ENCODE peak calls at places on chromosomes 2 and 18, in seven cellular contexts. S, D, E, B, R, P and Z are unnamed samples.

GRCh38 chr2:8355046-8355445 is 326.8 kb upstream of the ID2 start:
- DNase-seq in S (no peak), D (no peak), E (no peak), B (no peak), R (no peak), P (no peak), Z (no peak)

GRCh38 chr2:20184067-20184938 is 40.6 kb downstream of the SDC1 start:
- DNase-seq in S (no peak), D (no peak), E (no peak), B (no peak), R (peak), P (no peak), Z (peak)

GRCh38 chr18:24995056-24995455 is 356.9 kb downstream of the ZNF521 start:
- DNase-seq in S (no peak), D (no peak), E (peak), B (no peak), R (no peak), P (no peak), Z (no peak)

GRCh38 chr2:148201075-148202004 is 180.4 kb downstream of the MBD5 start:
- DNase-seq in S (no peak), D (peak), E (no peak), B (peak), R (peak), P (peak), Z (peak)

GRCh38 chr2:231170058-231170457 is 28.4 kb upstream of the ARMC9 start:
- DNase-seq in S (no peak), D (no peak), E (no peak), B (no peak), R (no peak), P (no peak), Z (no peak)

GRCh38 chr2:75047189-75047812 is 88.9 kb downstream of the POLE4 start:
- DNase-seq in S (no peak), D (no peak), E (no peak), B (no peak), R (peak), P (no peak), Z (no peak)

GRCh38 chr2:206266130-206267125 is 8.0 kb upstream of the ZDBF2 start:
- DNase-seq in S (no peak), D (no peak), E (no peak), B (no peak), R (no peak), P (no peak), Z (no peak)

GRCh38 chr2:188776634-188777033 is 197.5 kb upstream of the COL3A1 start:
- DNase-seq in S (no peak), D (no peak), E (no peak), B (no peak), R (no peak), P (no peak), Z (no peak)

GRCh38 chr2:85438291-85439110 is 20.0 kb downstream of the SH2D6 start:
- DNase-seq in S (no peak), D (no peak), E (no peak), B (no peak), R (no peak), P (no peak), Z (peak)

GRCh38 chr2:73979021-73979420 is 5.7 kb upstream of the TET3 start:
- DNase-seq in S (no peak), D (no peak), E (no peak), B (no peak), R (no peak), P (no peak), Z (no peak)

GRCh38 chr2:177784449-177784845 is 288.1 kb downstream of the PDE11A start:
- DNase-seq in S (peak), D (no peak), E (no peak), B (peak), R (no peak), P (no peak), Z (no peak)

GRCh38 chr2:226623587-226624368 is 175.8 kb downstream of the IRS1 start:
- DNase-seq in S (no peak), D (no peak), E (no peak), B (no peak), R (no peak), P (no peak), Z (no peak)

GRCh38 chr2:70697603-70698383 is 70.2 kb downstream of the ADD2 start:
- DNase-seq in S (peak), D (no peak), E (no peak), B (no peak), R (no peak), P (no peak), Z (no peak)

GRCh38 chr2:119864318-119864717 is 104.6 kb downstream of the PTPN4 start:
- DNase-seq in S (no peak), D (no peak), E (no peak), B (no peak), R (no peak), P (no peak), Z (no peak)

GRCh38 chr18:70154591-70155194 is 50.8 kb downstream of the RTTN start:
- DNase-seq in S (no peak), D (no peak), E (no peak), B (no peak), R (no peak), P (no peak), Z (no peak)

GRCh38 chr2:112791693-112792230 is 7.5 kb upstream of the IL1A start:
- DNase-seq in S (no peak), D (no peak), E (no peak), B (no peak), R (no peak), P (no peak), Z (no peak)

GRCh38 chr2:111623380-111623779 is 260.6 kb downstream of the ANAPC1 start:
- DNase-seq in S (no peak), D (no peak), E (peak), B (no peak), R (no peak), P (no peak), Z (no peak)

GRCh38 chr2:231118122-231118942 is 6.5 kb downstream of the HTR2B start:
- DNase-seq in S (no peak), D (no peak), E (no peak), B (no peak), R (no peak), P (no peak), Z (no peak)

GRCh38 chr2:37775908-37776250 is 104.4 kb upstream of the CDC42EP3 start:
- DNase-seq in S (no peak), D (no peak), E (no peak), B (peak), R (no peak), P (no peak), Z (no peak)

GRCh38 chr2:164430166-164430783 is 191.0 kb downstream of the GRB14 start:
- DNase-seq in S (no peak), D (peak), E (no peak), B (no peak), R (peak), P (peak), Z (no peak)

GRCh38 chr2:157056200-157056676 is 201.3 kb upstream of the GALNT5 start:
- DNase-seq in S (no peak), D (peak), E (no peak), B (no peak), R (no peak), P (no peak), Z (no peak)

GRCh38 chr2:112694182-112694581 is 26.6 kb upstream of the NT5DC4 start:
- DNase-seq in S (peak), D (no peak), E (no peak), B (no peak), R (no peak), P (no peak), Z (no peak)

GRCh38 chr2:9167718-9168657 is 38.6 kb upstream of the ASAP2 start:
- DNase-seq in S (no peak), D (no peak), E (no peak), B (no peak), R (peak), P (no peak), Z (no peak)

GRCh38 chr2:110823165-110823564 is 90.8 kb downstream of the ACOXL start:
- DNase-seq in S (no peak), D (no peak), E (no peak), B (no peak), R (no peak), P (no peak), Z (no peak)

GRCh38 chr2:223100061-223100511 is 48.1 kb downstream of the KCNE4 start:
- DNase-seq in S (peak), D (no peak), E (no peak), B (no peak), R (no peak), P (no peak), Z (peak)

GRCh38 chr2:233100192-233100998 is 40.3 kb downstream of the INPP5D start:
- DNase-seq in S (no peak), D (no peak), E (no peak), B (no peak), R (no peak), P (no peak), Z (no peak)

GRCh38 chr2:109382946-109383345 is 230.8 kb downstream of the SEPTIN10 start:
- DNase-seq in S (peak), D (no peak), E (no peak), B (peak), R (no peak), P (peak), Z (peak)

GRCh38 chr2:73987109-73987947 is 2.6 kb downstream of the TET3 start:
- DNase-seq in S (no peak), D (peak), E (no peak), B (peak), R (no peak), P (no peak), Z (peak)

GRCh38 chr18:66971951-66972350 is 368.1 kb upstream of the CDH19 start:
- DNase-seq in S (no peak), D (no peak), E (no peak), B (no peak), R (no peak), P (no peak), Z (no peak)

GRCh38 chr18:32010124-32010745 is 8.4 kb upstream of the RNF125 start:
- DNase-seq in S (peak), D (no peak), E (no peak), B (no peak), R (no peak), P (no peak), Z (no peak)

GRCh38 chr2:54871457-54872103 is 148.1 kb downstream of the EML6 start:
- DNase-seq in S (no peak), D (no peak), E (no peak), B (no peak), R (no peak), P (no peak), Z (no peak)

GRCh38 chr18:55419939-55420664 is 167.9 kb downstream of the TCF4 start:
- DNase-seq in S (no peak), D (no peak), E (no peak), B (no peak), R (no peak), P (no peak), Z (no peak)

GRCh38 chr18:12281861-12282260 is 26.2 kb upstream of the TUBB6 start:
- DNase-seq in S (no peak), D (no peak), E (no peak), B (no peak), R (no peak), P (no peak), Z (no peak)

GRCh38 chr18:25921677-25922421 is 168.6 kb downstream of the SS18 start:
- DNase-seq in S (no peak), D (no peak), E (no peak), B (peak), R (peak), P (peak), Z (no peak)

GRCh38 chr2:213980883-213981282 is 430.0 kb upstream of the VWC2L start:
- DNase-seq in S (no peak), D (peak), E (no peak), B (no peak), R (no peak), P (no peak), Z (no peak)

GRCh38 chr18:77866309-77866708 is 616.7 kb downstream of the GALR1 start:
- DNase-seq in S (no peak), D (no peak), E (no peak), B (no peak), R (no peak), P (no peak), Z (no peak)

GRCh38 chr2:173750332-173750731 is 214.8 kb downstream of the SP3 start:
- DNase-seq in S (no peak), D (no peak), E (no peak), B (no peak), R (no peak), P (no peak), Z (no peak)

GRCh38 chr2:204503869-204504268 is 41.4 kb upstream of the PARD3B start:
- DNase-seq in S (no peak), D (no peak), E (no peak), B (no peak), R (no peak), P (no peak), Z (no peak)

GRCh38 chr18:1149709-1150108 is 245.0 kb downstream of the ADCYAP1 start:
- DNase-seq in S (no peak), D (no peak), E (no peak), B (no peak), R (no peak), P (no peak), Z (no peak)